ENCODE peak calls at places on chromosomes 1 and 21, in six cellular contexts. R is tibial artery, V is endodermal cell, S is fibroblast of lung, X is upper lobe of right lung, I is astrocyte. L is an unnamed sample. For H3K36me3, the result is how much of the 10 kb centered on the place peaks cover.

GRCh38 chr1:245441699-245442098 is 286.9 kb downstream of the KIF26B start:
- DNase-seq in R (no peak), V (no peak), S (peak), X (no peak), I (peak), L (no peak)

GRCh38 chr1:55987491-55988255 is 591.7 kb downstream of the PLPP3 start:
- DNase-seq in R (no peak), V (peak), S (peak), X (no peak), I (peak), L (no peak)

GRCh38 chr1:161768986-161769672 is 3.0 kb downstream of the ATF6 start:
- DNase-seq in R (no peak), V (no peak), S (no peak), X (no peak), I (no peak), L (no peak)

GRCh38 chr1:55235722-55236121 is 20.6 kb upstream of the USP24 start:
- DNase-seq in R (no peak), V (no peak), S (peak), X (no peak), I (peak), L (no peak)

GRCh38 chr1:119732465-119733168 is 20.9 kb downstream of the PHGDH start:
- DNase-seq in R (no peak), V (no peak), S (peak), X (no peak), I (no peak), L (no peak)

GRCh38 chr1:205925730-205926129 is 17.5 kb downstream of the SLC26A9 start:
- DNase-seq in R (no peak), V (no peak), S (peak), X (no peak), I (peak), L (no peak)

GRCh38 chr1:43853161-43853921 is 80.3 kb upstream of the ARTN start:
- DNase-seq in R (peak), V (peak), S (peak), X (peak), I (peak), L (no peak)

GRCh38 chr1:67834246-67834877 is 1.1 kb upstream of the GNG12 start:
- DNase-seq in R (no peak), V (no peak), S (peak), X (no peak), I (no peak), L (no peak)

GRCh38 chr21:15688809-15689208 is 41.0 kb upstream of the USP25 start:
- DNase-seq in R (no peak), V (no peak), S (peak), X (no peak), I (peak), L (no peak)

GRCh38 chr1:59477286-59477685 is 180.4 kb downstream of the FGGY start:
- DNase-seq in R (no peak), V (no peak), S (peak), X (no peak), I (peak), L (no peak)

GRCh38 chr1:157948547-157949152 is 44.8 kb upstream of the KIRREL1 start:
- DNase-seq in R (no peak), V (peak), S (peak), X (no peak), I (peak), L (no peak)

GRCh38 chr21:15301014-15301413 is 236.2 kb upstream of the NRIP1 start:
- DNase-seq in R (no peak), V (no peak), S (peak), X (no peak), I (peak), L (no peak)

GRCh38 chr1:16173447-16174260 is 17.8 kb upstream of the EPHA2 start:
- DNase-seq in R (no peak), V (peak), S (peak), X (peak), I (peak), L (no peak)

GRCh38 chr1:26772687-26773086 is 15.1 kb upstream of the PIGV start:
- DNase-seq in R (no peak), V (no peak), S (peak), X (no peak), I (peak), L (no peak)

GRCh38 chr1:8603220-8603616 is 214.2 kb downstream of the RERE start:
- DNase-seq in R (no peak), V (no peak), S (peak), X (no peak), I (no peak), L (no peak)

GRCh38 chr1:185495017-185495416 is 178.0 kb upstream of the IVNS1ABP start:
- DNase-seq in R (no peak), V (no peak), S (no peak), X (no peak), I (no peak), L (no peak)

GRCh38 chr1:233843523-233844204 is 60.8 kb upstream of the SLC35F3 start:
- DNase-seq in R (no peak), V (no peak), S (peak), X (no peak), I (peak), L (no peak)

GRCh38 chr1:203049576-203050180 is 23.4 kb downstream of the PPFIA4 start:
- DNase-seq in R (no peak), V (no peak), S (no peak), X (no peak), I (no peak), L (no peak)

GRCh38 chr1:231806623-231807470 is 180.3 kb downstream of the DISC1 start:
- DNase-seq in R (peak), V (peak), S (no peak), X (peak), I (no peak), L (no peak)

GRCh38 chr1:19411612-19412011 is 73.7 kb downstream of the CAPZB start:
- DNase-seq in R (no peak), V (no peak), S (no peak), X (no peak), I (no peak), L (no peak)

GRCh38 chr1:3222042-3222692 is 153.2 kb downstream of the PRDM16 start:
- DNase-seq in R (peak), V (peak), S (no peak), X (peak), I (no peak), L (no peak)

GRCh38 chr1:25774921-25775774 is 24.8 kb upstream of the SELENON start:
- DNase-seq in R (no peak), V (no peak), S (no peak), X (no peak), I (no peak), L (peak)

GRCh38 chr1:164905891-164906290 is 346.9 kb downstream of the PBX1 start:
- DNase-seq in R (no peak), V (no peak), S (no peak), X (no peak), I (no peak), L (no peak)

GRCh38 chr1:19640363-19641316 is 3.5 kb upstream of the NBL1 start:
- DNase-seq in R (no peak), V (peak), S (peak), X (no peak), I (no peak), L (no peak)

GRCh38 chr1:222852326-222852725 is 37.5 kb downstream of the DISP1 start:
- DNase-seq in R (no peak), V (no peak), S (peak), X (no peak), I (peak), L (no peak)

GRCh38 chr1:211332839-211333238 is 6.2 kb downstream of the TRAF5 start:
- DNase-seq in R (no peak), V (no peak), S (no peak), X (no peak), I (no peak), L (no peak)

GRCh38 chr1:94050263-94050662 is 70.7 kb downstream of the ABCA4 start:
- DNase-seq in R (no peak), V (no peak), S (peak), X (no peak), I (peak), L (no peak)

GRCh38 chr21:31873696-31874599 is 1.1 kb downstream of the HUNK start:
- DNase-seq in R (no peak), V (peak), S (peak), X (peak), I (peak), L (no peak)

GRCh38 chr1:59592924-59593323 is 221.8 kb upstream of the HOOK1 start:
- DNase-seq in R (no peak), V (no peak), S (no peak), X (no peak), I (no peak), L (no peak)

GRCh38 chr1:6614019-6614952 is 755 bp downstream of the PHF13 start:
- DNase-seq in R (peak), V (peak), S (peak), X (peak), I (no peak), L (peak)

GRCh38 chr21:22536511-22536910 is 1538.3 kb downstream of the NCAM2 start:
- DNase-seq in R (no peak), V (no peak), S (no peak), X (no peak), I (no peak), L (no peak)

GRCh38 chr1:15617874-15618684 is 821 bp downstream of the DDI2 start:
- DNase-seq in R (peak), V (peak), S (peak), X (peak), I (no peak), L (peak)

DNA sequence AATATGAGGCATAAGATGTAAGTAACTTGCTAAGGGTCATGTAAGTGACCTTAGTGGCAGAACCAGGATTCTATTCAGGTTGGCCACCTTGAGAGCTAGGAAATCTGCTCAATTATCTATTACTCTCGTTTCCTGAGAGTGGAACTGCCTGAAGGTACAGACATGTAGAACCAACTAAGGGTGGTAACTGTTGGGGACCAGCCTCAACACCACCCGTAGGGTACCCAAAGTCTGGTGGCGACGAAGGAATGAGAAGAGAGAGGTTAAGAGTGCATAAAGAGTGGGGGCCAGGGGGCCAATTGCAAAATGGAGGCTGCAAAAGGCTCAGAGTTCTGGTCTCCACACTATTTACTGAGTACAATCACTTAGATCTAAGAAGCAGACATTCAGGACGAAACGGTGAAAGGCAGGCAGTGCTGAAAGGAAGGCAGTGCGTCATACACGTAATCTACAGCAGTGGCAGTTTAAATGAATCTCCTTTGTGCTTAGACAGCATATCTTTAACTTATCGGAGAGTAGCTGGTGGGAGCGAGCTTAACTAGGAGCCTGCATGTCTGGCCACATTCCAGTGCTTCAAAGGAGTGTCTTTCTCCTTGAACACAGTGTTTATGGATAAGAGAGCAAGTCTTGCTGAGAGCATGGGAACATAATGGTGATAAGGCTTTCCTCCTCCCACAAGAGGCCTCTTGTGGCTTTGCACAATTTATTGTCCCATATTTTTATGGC is 25.0 kb downstream of the SRSF4 start:
- DNase-seq in R (no peak), V (no peak), S (peak), X (no peak), I (peak), L (no peak)
- H3K36me3 ChIP-seq in R (half or more), V (half or more), S (under half), X (half or more), I (half or more), L (half or more)

GRCh38 chr1:167856711-167857418 is 57.1 kb downstream of the ADCY10 start:
- DNase-seq in R (no peak), V (peak), S (no peak), X (no peak), I (no peak), L (no peak)
- H3K36me3 ChIP-seq in R (under half), V (under half), S (under half), X (under half), I (under half), L (under half)

DNA sequence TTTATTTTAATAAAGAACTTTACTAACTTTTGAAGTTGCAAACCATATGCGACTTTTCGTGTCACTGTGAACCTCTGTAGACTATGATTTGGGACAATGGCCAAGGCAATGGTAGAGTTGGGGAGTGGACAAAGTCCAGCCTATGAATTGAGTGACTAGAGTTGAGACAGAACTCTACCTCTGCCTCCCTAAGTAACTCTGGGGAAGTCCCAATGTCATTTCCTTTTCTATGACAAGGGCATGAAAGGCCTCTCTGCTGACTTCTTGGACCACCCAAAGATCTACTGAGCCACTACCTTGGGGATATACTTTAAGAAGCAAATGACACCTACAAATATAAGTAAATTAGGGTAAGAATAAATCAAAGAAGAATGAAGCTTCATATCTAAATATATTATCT is 19.3 kb downstream of the BEND5 start:
- DNase-seq in R (no peak), V (no peak), S (no peak), X (no peak), I (no peak), L (no peak)
- H3K36me3 ChIP-seq in R (half or more), V (under half), S (under half), X (under half), I (under half), L (under half)

DNA sequence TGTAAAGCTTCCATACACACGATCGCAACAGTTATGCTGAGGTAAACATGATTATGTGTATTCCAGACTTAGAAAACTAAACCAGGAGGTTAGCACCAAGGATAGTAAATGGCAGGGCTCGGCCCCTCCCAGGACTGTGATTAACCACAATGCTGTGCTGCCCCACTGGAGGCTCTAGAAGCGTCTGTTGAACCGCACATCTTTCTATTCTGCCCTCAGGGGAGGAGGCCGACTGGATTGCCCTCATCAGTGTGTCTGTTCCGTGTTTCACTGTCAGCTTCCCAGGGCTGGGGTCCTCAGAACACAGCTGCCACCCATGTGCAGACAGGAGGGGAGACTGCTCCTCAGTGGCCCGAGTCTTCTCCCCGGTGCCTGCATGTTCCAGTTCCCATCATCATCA is 12.8 kb upstream of the ASCL5 start:
- DNase-seq in R (no peak), V (no peak), S (no peak), X (no peak), I (no peak), L (no peak)
- H3K36me3 ChIP-seq in R (half or more), V (half or more), S (under half), X (half or more), I (under half), L (under half)

GRCh38 chr1:45612941-45613579 is 10.8 kb downstream of the CCDC17 start:
- DNase-seq in R (no peak), V (no peak), S (no peak), X (no peak), I (no peak), L (no peak)
- H3K36me3 ChIP-seq in R (half or more), V (half or more), S (under half), X (half or more), I (under half), L (under half)

GRCh38 chr1:1753607-1754005 is 24.7 kb downstream of the NADK start:
- DNase-seq in R (no peak), V (no peak), S (no peak), X (no peak), I (no peak), L (no peak)
- H3K36me3 ChIP-seq in R (half or more), V (under half), S (under half), X (half or more), I (under half), L (under half)

DNA sequence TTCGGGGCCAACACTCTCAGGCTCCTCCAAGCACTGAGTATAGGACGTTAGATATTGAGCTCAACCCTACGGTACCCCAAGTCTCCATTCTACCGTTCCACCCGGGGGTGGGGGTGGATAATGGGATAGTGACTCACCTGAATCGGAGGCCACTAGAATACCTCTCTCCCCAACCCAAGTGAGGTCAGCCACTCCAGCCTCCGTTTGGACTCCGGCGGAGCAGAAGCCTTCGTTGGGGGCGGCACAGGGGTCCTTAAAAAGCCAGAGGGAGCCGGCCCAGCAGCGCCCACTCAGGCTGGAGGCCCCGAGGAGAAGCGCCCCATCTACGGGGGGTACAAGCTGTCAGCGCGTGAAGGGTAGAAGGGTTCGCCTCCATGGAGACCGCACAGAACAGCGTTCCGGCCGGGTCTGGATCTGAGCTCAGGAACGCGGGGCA is 556 bp downstream of the WDR77 start:
- DNase-seq in R (no peak), V (no peak), S (peak), X (no peak), I (peak), L (no peak)
- H3K36me3 ChIP-seq in R (under half), V (under half), S (under half), X (half or more), I (under half), L (under half)

L was measured in naive thymus-derived CD4-positive, alpha-beta T cell.